ENCODE peak calls at places on chromosomes 12 and 14, in four cellular contexts. One of them, this sample, is unnamed.

GRCh38 chr14:105528197-105528858 is 1.9 kb downstream of the TMEM121 start:
- DNase-seq in omental fat pad: peak; percentile 56
- DNase-seq in endothelial cell: peak; percentile 84
- DNase-seq in hepatocyte: peak; percentile 75
- DNase-seq in this sample: peak; percentile 99

GRCh38 chr14:95877633-95878032 is 1.0 kb downstream of the TUNAR start:
- DNase-seq in endothelial cell: no peak
- DNase-seq in hepatocyte: no peak
- DNase-seq in omental fat pad: no peak
- DNase-seq in this sample: no peak

GRCh38 chr12:43964966-43965365 is 129.1 kb downstream of the TMEM117 start:
- DNase-seq in endothelial cell: no peak
- DNase-seq in omental fat pad: no peak
- DNase-seq in hepatocyte: no peak
- DNase-seq in this sample: no peak

GRCh38 chr12:2596441-2596840 is 198.3 kb upstream of the FKBP4 start:
- DNase-seq in hepatocyte: no peak
- DNase-seq in endothelial cell: no peak
- DNase-seq in omental fat pad: no peak
- DNase-seq in this sample: no peak

GRCh38 chr12:54138219-54138618 is 50.6 kb downstream of the SMUG1 start:
- DNase-seq in omental fat pad: no peak
- DNase-seq in hepatocyte: no peak
- DNase-seq in endothelial cell: no peak
- DNase-seq in this sample: no peak

GRCh38 chr14:42806909-42807315 is 1200.2 kb downstream of the LRFN5 start:
- DNase-seq in hepatocyte: peak; percentile 39
- DNase-seq in endothelial cell: no peak
- DNase-seq in omental fat pad: no peak
- DNase-seq in this sample: no peak

GRCh38 chr12:10618338-10618987 is 5.1 kb upstream of the MAGOHB start:
- DNase-seq in omental fat pad: no peak
- DNase-seq in hepatocyte: no peak
- DNase-seq in endothelial cell: no peak
- DNase-seq in this sample: no peak

GRCh38 chr12:131084341-131085011 is 130.8 kb downstream of the ADGRD1 start:
- DNase-seq in hepatocyte: no peak
- DNase-seq in omental fat pad: no peak
- DNase-seq in endothelial cell: no peak
- DNase-seq in this sample: no peak

GRCh38 chr12:119693006-119693405 is 25.1 kb downstream of the PRKAB1 start:
- DNase-seq in hepatocyte: peak; percentile 85
- DNase-seq in endothelial cell: no peak
- DNase-seq in omental fat pad: no peak
- DNase-seq in this sample: no peak

GRCh38 chr12:3684449-3685051 is 68.4 kb downstream of the CRACR2A start:
- DNase-seq in omental fat pad: no peak
- DNase-seq in endothelial cell: no peak
- DNase-seq in hepatocyte: no peak
- DNase-seq in this sample: no peak

GRCh38 chr12:133129368-133130037 is 571 bp downstream of the ZNF891 start:
- DNase-seq in endothelial cell: no peak
- DNase-seq in omental fat pad: no peak
- DNase-seq in hepatocyte: no peak
- DNase-seq in this sample: no peak

GRCh38 chr12:75480469-75480949 is at the start of gene GLIPR1:
- DNase-seq in hepatocyte: peak; percentile 64
- DNase-seq in omental fat pad: peak; percentile 44
- DNase-seq in endothelial cell: no peak
- DNase-seq in this sample: peak; percentile 69

GRCh38 chr14:25537846-25538455 is 488.0 kb upstream of the STXBP6 start:
- DNase-seq in hepatocyte: peak; percentile 68
- DNase-seq in endothelial cell: peak; percentile 72
- DNase-seq in omental fat pad: no peak
- DNase-seq in this sample: peak; percentile 4
- TF ChIP-seq CTCF in hepatocyte: peak; percentile 63
- TF ChIP-seq CTCF in endothelial cell: peak; percentile 61
- TF ChIP-seq CTCF in omental fat pad: no peak
- TF ChIP-seq CTCF in this sample: no peak

GRCh38 chr12:107133462-107133861 is 40.1 kb upstream of the CRY1 start:
- DNase-seq in hepatocyte: no peak
- DNase-seq in omental fat pad: no peak
- DNase-seq in endothelial cell: no peak
- DNase-seq in this sample: no peak

GRCh38 chr12:107129315-107129930 is 36.1 kb upstream of the CRY1 start:
- DNase-seq in hepatocyte: peak; percentile 11
- DNase-seq in endothelial cell: no peak
- DNase-seq in omental fat pad: no peak
- DNase-seq in this sample: no peak

GRCh38 chr12:107134558-107134957 is 41.2 kb upstream of the CRY1 start:
- DNase-seq in hepatocyte: peak; percentile 16
- DNase-seq in endothelial cell: peak; percentile 22
- DNase-seq in omental fat pad: no peak
- DNase-seq in this sample: no peak

GRCh38 chr12:107130830-107131760 is 37.7 kb upstream of the CRY1 start:
- DNase-seq in omental fat pad: no peak
- DNase-seq in hepatocyte: peak; percentile 30
- DNase-seq in endothelial cell: no peak
- DNase-seq in this sample: no peak

DNA sequence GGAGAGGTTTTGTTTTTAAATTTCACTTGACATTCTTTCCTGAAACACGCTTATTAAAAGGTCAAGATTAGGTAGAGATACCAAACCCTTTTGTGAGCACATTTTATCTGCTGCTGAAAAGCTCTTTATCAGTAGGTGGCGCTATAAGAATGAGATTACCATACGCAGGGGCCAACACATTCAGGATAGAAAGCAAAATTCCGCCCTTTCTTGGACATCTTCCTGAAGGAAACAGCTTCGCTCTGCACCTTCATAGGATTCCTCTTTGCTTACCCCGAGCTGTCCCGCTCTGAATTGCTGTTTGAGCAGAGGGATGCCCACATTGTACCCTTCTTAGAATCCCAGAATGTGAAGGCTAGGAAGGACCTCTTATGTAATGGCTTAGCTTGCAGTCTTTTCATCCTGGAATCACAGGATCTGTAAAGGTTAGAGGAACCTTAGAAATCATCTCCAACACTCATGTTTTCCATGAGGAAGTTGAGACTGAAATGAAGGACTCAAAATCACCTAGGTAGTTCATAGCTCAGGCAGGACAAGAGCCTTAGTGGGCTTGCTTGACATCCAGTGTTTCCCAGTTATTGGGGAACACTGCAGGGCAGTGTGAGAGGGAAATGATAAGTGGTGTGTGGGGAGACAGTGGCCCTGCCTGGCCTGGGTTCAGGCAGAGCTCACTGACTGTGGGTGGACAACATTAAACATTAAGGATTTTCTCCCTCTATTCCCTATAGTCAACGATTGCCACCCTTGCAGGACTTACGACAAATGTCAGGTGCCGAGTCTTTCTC is 38.7 kb upstream of the CRY1 start:
- DNase-seq in hepatocyte: peak; percentile 81
- DNase-seq in omental fat pad: no peak
- DNase-seq in endothelial cell: peak; percentile 46
- DNase-seq in this sample: peak; percentile 56
- TF ChIP-seq CTCF in hepatocyte: peak; percentile 97
- TF ChIP-seq CTCF in omental fat pad: peak; percentile 23
- TF ChIP-seq CTCF in endothelial cell: peak; percentile 78
- TF ChIP-seq CTCF in this sample: peak; percentile 68

DNA sequence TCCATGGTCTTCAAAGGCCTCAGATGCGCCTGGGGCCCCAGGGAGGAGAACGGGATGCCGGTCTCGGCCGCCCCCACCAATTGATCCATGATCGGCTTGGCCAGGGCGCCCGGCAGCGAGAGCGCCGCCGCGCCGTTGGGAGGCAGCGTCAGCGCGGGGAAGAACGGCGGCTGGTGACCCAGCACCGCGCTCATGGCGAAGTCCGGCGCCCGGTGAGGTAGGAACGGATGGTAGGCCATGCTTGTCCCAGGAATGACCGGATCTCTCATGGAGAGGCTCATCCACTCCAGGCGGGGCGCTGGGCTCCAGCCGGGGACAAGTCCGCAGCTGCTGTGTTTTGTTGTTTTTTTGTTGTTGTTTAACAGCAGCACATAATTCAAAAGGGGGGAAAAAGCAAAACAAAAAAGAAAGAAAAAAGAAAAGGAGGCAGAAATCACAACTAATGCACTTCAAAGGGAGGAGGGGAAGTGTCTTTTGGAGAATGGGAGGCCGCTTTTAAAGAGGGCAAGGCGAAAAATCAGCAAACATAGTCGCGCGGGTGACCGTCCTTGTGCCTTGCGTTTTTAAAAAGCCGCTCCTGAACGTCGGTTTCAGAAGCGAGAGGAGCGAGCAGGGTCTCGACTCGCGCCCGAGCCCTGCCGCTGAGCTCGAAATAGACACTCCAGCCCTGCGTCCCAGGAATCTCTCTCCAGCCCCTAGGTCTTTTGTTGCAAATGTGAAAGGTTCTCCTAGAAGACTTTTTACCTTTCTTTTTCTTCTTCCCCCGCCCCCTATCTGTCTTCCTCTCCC is 861 bp downstream of the TBX3 start:
- DNase-seq in hepatocyte: no peak
- DNase-seq in omental fat pad: no peak
- DNase-seq in endothelial cell: no peak
- DNase-seq in this sample: no peak
- TF ChIP-seq CTCF in hepatocyte: no peak
- TF ChIP-seq CTCF in omental fat pad: no peak
- TF ChIP-seq CTCF in endothelial cell: no peak
- TF ChIP-seq CTCF in this sample: no peak

GRCh38 chr12:49298160-49298559 is 3.2 kb downstream of the PRPH start:
- DNase-seq in hepatocyte: no peak
- DNase-seq in endothelial cell: no peak
- DNase-seq in omental fat pad: no peak
- DNase-seq in this sample: peak; percentile 26
- TF ChIP-seq CTCF in hepatocyte: no peak
- TF ChIP-seq CTCF in endothelial cell: no peak
- TF ChIP-seq CTCF in omental fat pad: no peak
- TF ChIP-seq CTCF in this sample: no peak

GRCh38 chr12:99746538-99746937 is 99.0 kb downstream of the GARIN6 start:
- DNase-seq in omental fat pad: no peak
- DNase-seq in endothelial cell: no peak
- DNase-seq in hepatocyte: no peak
- DNase-seq in this sample: no peak
- TF ChIP-seq CTCF in omental fat pad: no peak
- TF ChIP-seq CTCF in endothelial cell: no peak
- TF ChIP-seq CTCF in hepatocyte: no peak
- TF ChIP-seq CTCF in this sample: no peak

GRCh38 chr14:71591929-71592328 is 340.3 kb upstream of the RGS6 start:
- DNase-seq in omental fat pad: no peak
- DNase-seq in hepatocyte: no peak
- DNase-seq in endothelial cell: no peak
- DNase-seq in this sample: peak; percentile 10

GRCh38 chr14:71588576-71589215 is 343.5 kb upstream of the RGS6 start:
- DNase-seq in hepatocyte: no peak
- DNase-seq in endothelial cell: no peak
- DNase-seq in omental fat pad: no peak
- DNase-seq in this sample: no peak

GRCh38 chr14:71586131-71586893 is 345.9 kb upstream of the RGS6 start:
- DNase-seq in endothelial cell: no peak
- DNase-seq in hepatocyte: peak; percentile 7
- DNase-seq in omental fat pad: no peak
- DNase-seq in this sample: no peak

GRCh38 chr14:71590131-71590530 is 342.1 kb upstream of the RGS6 start:
- DNase-seq in omental fat pad: no peak
- DNase-seq in endothelial cell: no peak
- DNase-seq in hepatocyte: no peak
- DNase-seq in this sample: no peak

GRCh38 chr14:71588028-71588427 is 344.2 kb upstream of the RGS6 start:
- DNase-seq in omental fat pad: no peak
- DNase-seq in endothelial cell: no peak
- DNase-seq in hepatocyte: peak; percentile 11
- DNase-seq in this sample: no peak
- TF ChIP-seq CTCF in omental fat pad: no peak
- TF ChIP-seq CTCF in endothelial cell: no peak
- TF ChIP-seq CTCF in hepatocyte: no peak
- TF ChIP-seq CTCF in this sample: no peak